ENCODE peak calls at places on chromosomes 16 and 17, in six cellular contexts. Z is cardiac muscle cell, I is MM.1S, H is fibroblast of lung, N is BJ, V is heart left ventricle. M is an unnamed sample. For H3K36me3, the result is how much of the 10 kb centered on the place peaks cover.

GRCh38 chr17:73539176-73539575 is 105.1 kb downstream of the SDK2 start:
- DNase-seq in Z (no peak), H (no peak), I (no peak), N (no peak), V (no peak), M (no peak)

GRCh38 chr17:1644493-1645206 is 882 bp downstream of the SCARF1 start:
- DNase-seq in V (peak), N (no peak), H (no peak), Z (peak), I (no peak), M (no peak)

GRCh38 chr16:15440852-15441251 is 6.5 kb downstream of the BMERB1 start:
- DNase-seq in Z (peak), N (no peak), I (no peak), H (peak), V (no peak), M (peak)

GRCh38 chr17:1347681-1348318 is 52.2 kb downstream of the YWHAE start:
- DNase-seq in H (peak), I (no peak), V (no peak), Z (no peak), N (no peak), M (no peak)

GRCh38 chr16:47578573-47578972 is 117.4 kb downstream of the PHKB start:
- DNase-seq in H (no peak), I (no peak), N (no peak), Z (no peak), V (no peak), M (no peak)

GRCh38 chr17:61393550-61393903 is 6.1 kb upstream of the TBX2 start:
- DNase-seq in V (no peak), Z (no peak), I (no peak), N (no peak), H (peak), M (peak)

GRCh38 chr16:25110392-25110947 is 1.1 kb upstream of the LCMT1 start:
- DNase-seq in Z (no peak), V (no peak), N (no peak), H (peak), I (no peak), M (no peak)

GRCh38 chr17:79109584-79109983 is 35.0 kb downstream of the ENGASE start:
- DNase-seq in I (no peak), V (no peak), N (no peak), H (no peak), Z (no peak), M (no peak)

GRCh38 chr17:59287452-59287851 is 44.0 kb upstream of the YPEL2 start:
- DNase-seq in Z (peak), H (peak), N (no peak), V (no peak), I (peak), M (peak)

GRCh38 chr17:32596666-32597065 is 109.9 kb downstream of the CDK5R1 start:
- DNase-seq in N (no peak), I (peak), Z (peak), V (no peak), H (no peak), M (no peak)

GRCh38 chr16:58212824-58213655 is 15.1 kb upstream of the CSNK2A2 start:
- DNase-seq in H (no peak), Z (no peak), I (no peak), V (no peak), N (no peak), M (no peak)

GRCh38 chr16:66042341-66042740 is 324.1 kb upstream of the CDH5 start:
- DNase-seq in N (no peak), H (no peak), V (no peak), Z (no peak), I (no peak), M (no peak)

GRCh38 chr16:50311891-50312501 is 45.6 kb downstream of the ADCY7 start:
- DNase-seq in I (no peak), H (no peak), N (no peak), Z (no peak), V (no peak), M (no peak)

GRCh38 chr17:33696102-33696501 is 403.0 kb upstream of the ASIC2 start:
- DNase-seq in Z (no peak), H (no peak), N (no peak), I (no peak), V (no peak), M (no peak)

GRCh38 chr16:9308300-9309209 is 217.1 kb downstream of the HAPSTR1 start:
- DNase-seq in Z (no peak), N (no peak), V (no peak), I (no peak), H (no peak), M (no peak)

GRCh38 chr16:17578921-17579876 is 108.4 kb upstream of the XYLT1 start:
- DNase-seq in Z (peak), N (peak), I (peak), V (peak), H (peak), M (peak)

GRCh38 chr17:5843366-5844026 is 226.7 kb upstream of the WSCD1 start:
- DNase-seq in V (no peak), N (no peak), Z (no peak), I (no peak), H (no peak), M (no peak)

GRCh38 chr16:47144559-47144877 is 773 bp upstream of the NETO2 start:
- DNase-seq in Z (no peak), N (no peak), I (no peak), H (no peak), V (no peak), M (no peak)

GRCh38 chr16:57133101-57133500 is 40.7 kb downstream of the CPNE2 start:
- DNase-seq in H (no peak), Z (no peak), V (no peak), I (no peak), N (no peak), M (no peak)

GRCh38 chr17:44787271-44787940 is 28.6 kb downstream of the ADAM11 start:
- DNase-seq in Z (no peak), I (no peak), V (no peak), N (no peak), H (no peak), M (no peak)

GRCh38 chr16:23901178-23902131 is 65.7 kb downstream of the PRKCB start:
- DNase-seq in I (no peak), H (no peak), V (no peak), Z (peak), N (no peak), M (no peak)

GRCh38 chr17:34434065-34434464 is 71.0 kb upstream of the CCL1 start:
- DNase-seq in I (peak), Z (no peak), N (no peak), V (no peak), H (no peak), M (no peak)

GRCh38 chr16:86426243-86426642 is 84.1 kb upstream of the FOXF1 start:
- DNase-seq in I (no peak), V (no peak), Z (no peak), H (no peak), N (no peak), M (no peak)

GRCh38 chr17:65723356-65723928 is 162.0 kb upstream of the AXIN2 start:
- DNase-seq in N (no peak), Z (peak), I (no peak), H (peak), V (no peak), M (no peak)

GRCh38 chr17:65556014-65556909 is 5.2 kb downstream of the AXIN2 start:
- DNase-seq in Z (peak), I (peak), V (peak), H (peak), N (no peak), M (peak)

GRCh38 chr16:22948603-22949368 is 134.8 kb downstream of the HS3ST2 start:
- DNase-seq in H (peak), Z (peak), N (no peak), I (peak), V (peak), M (peak)

GRCh38 chr17:65956814-65957213 is 235.1 kb downstream of the CEP112 start:
- DNase-seq in V (no peak), I (no peak), H (peak), Z (peak), N (no peak), M (no peak)

GRCh38 chr17:38465420-38466345 is 37.4 kb downstream of the ARHGAP23 start:
- DNase-seq in I (no peak), V (peak), H (no peak), Z (peak), N (peak), M (peak)

GRCh38 chr17:71460943-71461342 is 659.9 kb upstream of the SOX9 start:
- DNase-seq in H (peak), I (no peak), Z (peak), V (no peak), N (no peak), M (peak)

GRCh38 chr17:2635675-2636074 is 42.2 kb downstream of the PAFAH1B1 start:
- DNase-seq in Z (no peak), H (no peak), V (no peak), N (no peak), I (no peak), M (no peak)

GRCh38 chr16:9602201-9602600 is 510.8 kb downstream of the HAPSTR1 start:
- DNase-seq in Z (no peak), H (no peak), I (no peak), V (no peak), N (no peak), M (no peak)

GRCh38 chr16:9798474-9798873 is 383.8 kb downstream of the GRIN2A start:
- DNase-seq in I (no peak), Z (no peak), H (no peak), V (no peak), N (no peak), M (no peak)

GRCh38 chr16:13453325-13453724 is 466.6 kb upstream of the ERCC4 start:
- DNase-seq in V (no peak), I (no peak), Z (no peak), N (no peak), H (no peak), M (no peak)

GRCh38 chr17:8147141-8147804 is 4.9 kb downstream of the PER1 start:
- DNase-seq in V (no peak), Z (no peak), I (no peak), N (no peak), H (no peak), M (no peak)

GRCh38 chr17:70109497-70109896 is 34.5 kb downstream of the KCNJ16 start:
- DNase-seq in N (no peak), I (no peak), Z (no peak), V (no peak), H (no peak), M (no peak)

GRCh38 chr17:3558603-3559269 is 1.1 kb upstream of the TRPV3 start:
- DNase-seq in H (peak), Z (peak), N (no peak), I (peak), V (no peak), M (no peak)

GRCh38 chr16:57945740-57946138 is 25.2 kb downstream of the CNGB1 start:
- DNase-seq in V (no peak), N (no peak), Z (peak), H (no peak), I (no peak), M (no peak)

GRCh38 chr17:19709841-19710240 is 6.5 kb downstream of the SLC47A2 start:
- DNase-seq in V (no peak), Z (no peak), H (no peak), I (no peak), N (no peak), M (no peak)

DNA sequence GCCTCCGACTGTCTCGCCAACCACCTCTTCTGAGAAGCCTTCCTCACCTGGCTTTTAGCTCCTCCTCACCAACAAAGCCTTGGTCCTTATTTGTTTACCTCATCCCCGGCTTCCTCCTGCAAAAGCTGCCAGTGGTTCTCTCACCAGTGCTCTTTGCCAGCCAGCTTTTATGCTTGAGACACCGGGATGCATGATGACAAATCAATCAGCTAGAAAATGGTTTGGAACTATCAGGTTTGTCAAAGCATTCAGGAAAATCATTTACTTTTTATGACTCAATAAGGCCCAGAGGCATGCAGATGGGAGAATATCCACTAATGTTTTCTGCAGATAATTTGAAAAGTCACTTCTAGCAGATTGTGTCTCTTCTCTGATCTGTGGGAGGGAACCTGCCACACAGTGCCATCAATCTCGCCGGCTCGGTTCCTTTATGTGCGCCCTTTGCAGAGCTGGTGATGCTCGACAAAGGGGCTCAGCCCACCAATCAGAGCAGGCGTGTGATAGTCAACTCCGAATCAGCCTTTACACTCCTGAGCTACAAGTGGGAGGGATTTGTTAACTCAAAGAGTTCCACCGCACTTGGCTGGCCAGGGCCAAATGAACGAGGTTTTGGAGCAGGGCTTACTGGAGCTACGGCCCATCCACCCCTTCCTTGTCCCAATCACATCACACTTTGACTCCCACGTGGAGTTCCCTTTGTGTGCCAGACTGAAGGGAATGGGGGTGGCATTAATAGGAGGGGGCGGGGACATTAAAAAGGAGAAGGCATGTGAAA is 85.8 kb downstream of the MRC2 start:
- DNase-seq in I (no peak), V (no peak), N (no peak), Z (no peak), H (no peak), M (no peak)
- H3K36me3 ChIP-seq in I (under half), V (under half), N (under half), Z (under half), H (under half), M (under half)

DNA sequence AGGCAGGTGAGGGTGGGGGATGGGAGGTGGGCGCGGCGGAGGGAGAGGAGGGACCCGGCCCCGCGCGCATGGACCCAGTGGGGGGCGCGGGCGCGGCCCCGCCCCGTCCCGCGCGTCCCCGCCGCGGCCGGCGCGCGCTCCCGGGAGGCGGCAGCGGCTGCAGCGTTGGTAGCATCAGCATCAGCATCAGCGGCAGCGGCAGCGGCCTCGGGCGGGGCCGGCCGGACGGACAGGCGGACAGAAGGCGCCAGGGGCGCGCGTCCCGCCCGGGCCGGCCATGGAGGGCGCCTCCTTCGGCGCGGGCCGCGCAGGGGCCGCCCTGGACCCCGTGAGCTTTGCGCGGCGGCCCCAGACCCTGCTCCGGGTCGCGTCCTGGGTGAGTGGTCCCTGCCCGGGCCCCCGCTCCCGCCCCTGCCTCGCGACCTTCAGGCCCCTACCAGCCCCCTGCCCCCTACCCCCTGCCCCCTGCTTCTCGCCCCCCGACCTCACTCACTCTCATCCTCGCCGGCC is at the start of gene SYNGR3:
- DNase-seq in V (no peak), Z (no peak), N (no peak), I (no peak), H (no peak), M (peak)
- H3K4me3 ChIP-seq in V (peak), Z (peak), N (peak), I (peak), H (no peak), M (no peak)

GRCh38 chr16:73978407-73978784 is 318.2 kb upstream of the PSMD7 start:
- DNase-seq in H (no peak), N (no peak), V (no peak), I (no peak), Z (no peak), M (no peak)

DNA sequence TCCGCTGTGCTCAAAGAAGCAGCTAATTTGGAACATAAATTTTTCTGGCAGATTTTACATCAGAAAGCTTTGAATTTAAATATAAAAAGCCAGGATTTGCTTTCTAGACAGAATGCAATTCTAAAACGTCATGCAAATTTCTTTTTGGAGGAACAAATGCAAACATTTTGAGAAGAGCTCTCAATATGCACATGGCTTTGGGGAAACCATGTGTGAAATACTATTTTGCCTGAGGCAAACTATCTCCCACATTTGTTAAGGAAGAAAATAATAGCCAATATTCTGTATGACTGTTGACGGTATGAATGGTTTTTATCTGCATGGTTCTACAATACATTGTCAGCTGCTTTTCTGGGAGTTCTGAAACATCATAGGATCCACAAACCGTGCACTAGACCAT is 320.0 kb upstream of the PSMD7 start:
- DNase-seq in Z (no peak), I (no peak), N (no peak), V (no peak), H (no peak), M (no peak)
- H3K36me3 ChIP-seq in Z (under half), I (under half), N (under half), V (under half), H (under half), M (under half)

GRCh38 chr17:39737331-39737760 is 392 bp upstream of the GRB7 start:
- DNase-seq in N (no peak), Z (no peak), I (no peak), H (no peak), V (no peak), M (no peak)

GRCh38 chr17:39739885-39740356 is 2.2 kb downstream of the GRB7 start:
- DNase-seq in Z (no peak), I (no peak), N (no peak), H (no peak), V (no peak), M (no peak)

GRCh38 chr17:39737761-39738567 is at the start of gene GRB7:
- DNase-seq in Z (no peak), N (no peak), I (peak), H (no peak), V (no peak), M (no peak)

GRCh38 chr17:39739020-39739884 is 1.5 kb downstream of the GRB7 start:
- DNase-seq in V (no peak), N (no peak), I (no peak), H (no peak), Z (no peak), M (no peak)

DNA sequence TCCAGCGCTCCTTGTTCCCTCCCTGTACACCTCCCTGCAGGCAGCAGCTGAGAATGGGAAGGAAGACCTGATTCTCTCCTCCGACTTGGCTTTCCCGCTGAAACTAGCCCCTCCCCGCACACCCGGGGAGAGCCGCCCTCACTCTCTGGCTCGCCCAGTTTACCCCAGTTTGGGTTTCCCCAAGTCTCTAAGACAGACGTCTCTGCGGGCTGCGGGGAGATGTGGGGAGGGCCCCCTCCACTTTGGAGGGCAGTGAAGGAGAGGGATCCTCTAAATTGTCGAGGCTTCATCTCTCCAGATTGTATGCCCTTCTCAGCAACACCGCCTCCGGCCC is 797 bp downstream of the GRB7 start:
- DNase-seq in N (no peak), V (no peak), I (peak), Z (no peak), H (no peak), M (no peak)
- H3K4me3 ChIP-seq in N (no peak), V (peak), I (peak), Z (peak), H (no peak), M (no peak)

GRCh38 chr16:85168732-85169256 is 56.5 kb upstream of the CIBAR2 start:
- DNase-seq in H (peak), I (no peak), Z (peak), V (peak), N (no peak), M (peak)
- H3K36me3 ChIP-seq in H (under half), I (under half), Z (under half), V (under half), N (under half), M (under half)

DNA sequence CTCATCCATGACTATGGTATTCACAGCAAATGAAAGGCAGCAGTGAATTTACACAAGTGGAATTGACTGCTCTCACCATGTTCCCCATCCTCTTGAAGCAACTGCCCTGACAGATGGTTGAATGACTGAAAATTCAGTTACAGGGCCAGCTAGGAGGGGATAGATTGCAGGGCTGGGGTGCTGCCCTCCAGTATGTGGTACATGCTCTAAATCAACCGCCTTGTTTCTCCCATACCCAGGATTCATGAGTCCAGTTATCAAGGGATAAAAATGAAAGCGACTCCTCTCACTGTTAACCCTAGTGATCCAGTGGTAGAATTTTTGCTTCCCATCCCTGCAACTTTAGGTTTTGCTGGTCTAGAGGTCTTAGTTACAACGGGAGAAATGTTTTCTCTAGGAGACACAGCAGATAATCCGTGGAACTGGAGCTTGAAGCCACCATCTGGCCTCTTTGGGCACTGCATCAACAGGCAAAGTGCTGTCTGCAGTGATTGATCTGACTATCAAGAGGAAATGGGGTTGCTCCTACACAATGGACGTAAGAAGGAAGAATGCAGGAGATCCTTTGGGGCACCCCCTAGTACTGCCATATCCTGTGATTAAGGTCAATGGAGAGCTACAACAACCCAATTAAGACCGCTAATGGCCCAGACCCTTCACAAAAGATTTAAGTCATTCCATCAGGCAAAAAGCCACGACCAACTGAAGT is 32.0 kb downstream of the SCPEP1 start:
- DNase-seq in V (peak), H (peak), N (no peak), Z (peak), I (peak), M (peak)
- H3K4me3 ChIP-seq in V (no peak), H (no peak), N (no peak), Z (no peak), I (no peak), M (no peak)

M was measured in MG63.